ENCODE peak calls at places on chromosome X, in four cellular contexts. A is erythroblast, E is right lobe of liver, Y is GM12892. V is an unnamed sample.
A peak's percentile ranks its signal among the peaks of the same experiment; 100 is the strongest.

GRCh38 chrX:74422576-74423288 is 1.4 kb downstream of the SLC16A2 start:
- DNase-seq in A (no peak), E (peak; percentile 64), Y (no peak), V (peak; percentile 88)

GRCh38 chrX:21683910-21684309 is 25.8 kb upstream of the KLHL34 start:
- DNase-seq in A (no peak), E (no peak), Y (no peak), V (no peak)

GRCh38 chrX:36436286-36436860 is 516.8 kb downstream of the CFAP47 start:
- DNase-seq in A (no peak), E (no peak), Y (no peak), V (no peak)

GRCh38 chrX:2266445-2267349 is 234.1 kb downstream of the DHRSX start:
- DNase-seq in A (no peak), E (no peak), Y (no peak), V (peak; percentile 50)

GRCh38 chrX:35733879-35734278 is 64.3 kb upstream of the MAGEB16 start:
- DNase-seq in A (no peak), E (no peak), Y (no peak), V (no peak)

GRCh38 chrX:109843963-109844751 is 111.1 kb upstream of the ACSL4 start:
- DNase-seq in A (no peak), E (no peak), Y (no peak), V (no peak)

GRCh38 chrX:57587607-57588006 is 4.2 kb upstream of the ZXDB start:
- DNase-seq in A (no peak), E (no peak), Y (no peak), V (no peak)

GRCh38 chrX:85243155-85243554 is 424 bp downstream of the SATL1 start:
- DNase-seq in A (peak; percentile 31), E (no peak), Y (no peak), V (no peak)

GRCh38 chrX:110987292-110987691 is 108.7 kb upstream of the PAK3 start:
- DNase-seq in A (no peak), E (no peak), Y (no peak), V (no peak)

GRCh38 chrX:120120223-120120622 is 4.5 kb upstream of the RHOXF1 start:
- DNase-seq in A (no peak), E (no peak), Y (no peak), V (peak; percentile 78)

GRCh38 chrX:2264179-2265030 is 236.4 kb downstream of the DHRSX start:
- DNase-seq in A (no peak), E (no peak), Y (no peak), V (peak; percentile 47)

GRCh38 chrX:9643807-9644206 is 121.8 kb downstream of the GPR143 start:
- DNase-seq in A (no peak), E (no peak), Y (no peak), V (no peak)

GRCh38 chrX:107683124-107683895 is 55.0 kb downstream of the PRPS1 start:
- DNase-seq in A (no peak), E (peak; percentile 47), Y (no peak), V (peak; percentile 73)

GRCh38 chrX:23434356-23434884 is 99.8 kb downstream of the PTCHD1 start:
- DNase-seq in A (no peak), E (no peak), Y (no peak), V (no peak)

GRCh38 chrX:68532828-68533227 is 34.0 kb downstream of the YIPF6 start:
- DNase-seq in A (no peak), E (no peak), Y (no peak), V (no peak)

GRCh38 chrX:3651272-3651671 is 62.2 kb downstream of the PRKX start:
- DNase-seq in A (peak; percentile 18), E (no peak), Y (no peak), V (no peak)

GRCh38 chrX:80808854-80809493 is 703 bp downstream of the BRWD3 start:
- DNase-seq in A (peak; percentile 58), E (peak; percentile 45), Y (no peak), V (peak; percentile 28)

GRCh38 chrX:77162777-77163176 is 284.4 kb upstream of the FGF16 start:
- DNase-seq in A (no peak), E (no peak), Y (no peak), V (no peak)

GRCh38 chrX:64642482-64642881 is 247.2 kb upstream of the MTMR8 start:
- DNase-seq in A (no peak), E (no peak), Y (no peak), V (no peak)

GRCh38 chrX:9369802-9370291 is 95.0 kb upstream of the TBL1X start:
- DNase-seq in A (no peak), E (no peak), Y (no peak), V (no peak)

GRCh38 chrX:131262738-131263679 is 26.1 kb downstream of the IGSF1 start:
- DNase-seq in A (peak; percentile 46), E (peak; percentile 53), Y (no peak), V (no peak)

GRCh38 chrX:136176399-136176825 is 29.1 kb downstream of the FHL1 start:
- DNase-seq in A (no peak), E (no peak), Y (no peak), V (no peak)

GRCh38 chrX:25523574-25523973 is 507.8 kb upstream of the ARX start:
- DNase-seq in A (peak; percentile 12), E (no peak), Y (no peak), V (no peak)

GRCh38 chrX:17072726-17073125 is 126.3 kb downstream of the REPS2 start:
- DNase-seq in A (no peak), E (no peak), Y (no peak), V (no peak)

GRCh38 chrX:40152173-40152705 is 54.5 kb upstream of the BCOR start:
- DNase-seq in A (peak; percentile 57), E (peak; percentile 69), Y (no peak), V (peak; percentile 86)

GRCh38 chrX:27976284-27976683 is 5.0 kb downstream of the DCAF8L1 start:
- DNase-seq in A (no peak), E (no peak), Y (no peak), V (no peak)
- TF ChIP-seq POLR2A in A (no peak), E (no peak), Y (no peak), V (no peak)

DNA sequence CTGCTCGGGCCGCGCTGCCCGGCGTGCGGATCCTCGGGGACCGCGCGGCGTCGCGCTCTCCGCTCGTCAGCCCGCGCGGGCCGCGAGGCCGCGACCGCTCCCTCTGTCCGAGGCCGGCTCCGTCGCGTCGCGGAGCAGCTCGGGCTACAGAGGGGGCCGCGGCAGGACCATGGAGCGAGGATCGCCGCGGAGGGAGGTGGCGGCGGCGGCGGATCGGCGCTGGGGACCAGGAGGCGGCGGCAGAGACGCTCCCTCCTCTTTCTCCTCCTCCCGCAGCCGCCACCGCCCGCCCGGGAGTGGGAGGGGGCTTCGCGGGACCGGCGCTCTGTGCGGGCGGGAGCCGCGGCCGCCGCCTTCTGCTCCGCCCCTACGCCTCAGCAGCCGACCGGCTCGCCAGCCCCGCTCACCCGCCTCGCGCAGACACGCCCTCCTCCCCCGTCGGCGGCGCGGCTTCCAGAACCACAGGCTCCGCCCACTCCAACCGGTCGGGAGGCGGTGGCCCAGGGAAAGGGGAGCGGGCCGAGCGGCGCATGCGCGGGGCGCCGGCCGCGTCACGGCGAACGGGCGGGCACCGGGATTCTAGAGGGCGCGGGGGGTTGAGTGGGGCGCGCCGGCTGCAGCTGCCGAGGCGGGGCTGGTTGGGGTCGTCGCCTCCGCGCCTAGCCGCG is at the start of gene CASK:
- DNase-seq in A (peak; percentile 96), E (peak; percentile 94), Y (peak; percentile 55), V (peak; percentile 97)
- TF ChIP-seq POLR2A in A (peak; percentile 27), E (peak; percentile 76), Y (no peak), V (peak; percentile 62)

DNA sequence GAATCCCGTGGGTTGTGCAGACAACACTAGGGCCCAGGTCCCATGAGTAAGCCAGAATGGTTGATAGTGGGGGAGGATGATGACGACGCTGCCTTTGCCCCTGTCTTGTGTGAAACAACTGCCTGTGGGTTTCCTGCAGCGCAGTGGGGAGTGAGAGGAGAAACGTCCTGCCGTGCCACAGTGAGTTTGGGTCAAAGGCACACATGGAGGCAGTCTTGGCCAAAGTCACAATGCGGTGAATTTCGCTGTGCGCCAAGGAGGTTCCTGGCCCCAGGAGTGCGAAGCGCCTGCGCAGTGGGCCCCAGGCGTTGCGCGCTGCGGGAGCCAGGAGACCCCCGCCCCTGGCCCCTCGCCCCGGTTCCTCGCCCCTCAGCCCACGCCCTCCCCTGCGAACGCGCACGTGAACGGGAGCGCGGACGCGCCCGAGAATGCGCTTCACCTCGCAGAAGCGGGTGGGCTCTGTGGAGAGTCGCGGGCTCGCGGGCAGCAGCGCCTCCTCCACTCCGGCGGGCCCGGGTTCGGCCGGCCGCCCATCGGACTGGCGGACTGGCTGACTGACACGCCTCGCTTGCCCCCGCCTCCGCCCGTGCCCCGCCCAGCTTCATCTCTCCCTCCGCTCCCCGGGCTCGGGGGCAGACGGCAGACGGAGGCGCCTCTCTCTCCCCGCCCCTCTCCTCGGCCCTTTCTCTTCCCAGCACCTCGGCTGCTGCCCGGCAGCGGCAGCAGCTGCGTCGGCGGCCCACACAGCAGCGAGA is at the start of gene NUDT10:
- DNase-seq in A (peak; percentile 0), E (no peak), Y (peak; percentile 4), V (peak; percentile 24)
- TF ChIP-seq POLR2A in A (no peak), E (no peak), Y (no peak), V (no peak)

DNA sequence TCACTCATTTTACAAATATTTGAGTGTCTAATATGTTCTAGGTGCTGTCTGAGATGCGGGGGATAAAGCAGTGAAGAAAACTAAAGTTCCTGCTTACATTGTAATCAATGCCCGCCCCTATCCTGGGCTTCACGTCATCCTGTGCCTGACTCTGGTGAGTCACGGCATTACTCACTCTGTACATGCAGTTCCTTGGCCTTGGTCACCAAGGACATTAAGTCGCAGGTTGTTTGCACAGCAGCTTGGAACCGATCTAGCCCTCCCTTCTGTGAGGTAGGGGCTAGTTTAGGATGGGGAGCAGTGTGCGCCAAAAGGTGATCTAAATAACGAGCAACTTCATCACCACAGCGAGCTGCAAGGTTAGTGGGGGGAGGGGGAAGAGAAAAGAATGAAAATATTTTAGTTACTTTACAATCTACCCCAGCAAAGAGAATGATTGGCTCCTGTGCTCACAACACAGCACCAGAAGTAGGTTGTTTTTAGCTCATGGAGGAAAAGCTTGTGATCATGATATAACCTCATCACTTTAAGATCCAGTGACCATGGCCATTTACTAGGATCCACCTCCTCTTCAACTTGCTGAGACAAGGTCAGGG is 48.0 kb upstream of the HDAC8 start:
- DNase-seq in A (peak; percentile 41), E (no peak), Y (no peak), V (no peak)
- TF ChIP-seq POLR2A in A (no peak), E (no peak), Y (no peak), V (no peak)

DNA sequence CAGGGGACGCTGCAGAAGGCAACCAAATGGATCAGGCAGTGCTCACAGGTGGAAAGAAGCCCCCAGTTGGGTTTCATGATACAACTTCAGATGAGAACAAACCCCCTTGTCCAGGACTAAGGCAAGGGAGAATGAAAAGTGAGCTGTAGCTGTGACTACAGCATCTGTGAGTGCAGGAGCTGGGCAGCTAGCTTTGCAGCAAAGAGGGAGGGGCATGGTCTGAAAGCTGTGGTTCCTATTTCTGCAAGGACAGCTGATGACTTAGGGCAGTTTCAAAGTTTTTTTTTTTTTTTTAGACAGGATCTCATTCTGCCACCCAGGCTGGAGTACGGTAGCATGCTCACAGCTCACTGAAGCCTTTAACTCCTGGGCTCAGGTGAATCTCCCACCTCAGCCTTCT is 1317.4 kb upstream of the DIAPH2 start:
- DNase-seq in A (no peak), E (no peak), Y (no peak), V (no peak)
- TF ChIP-seq POLR2A in A (no peak), E (no peak), Y (no peak), V (no peak)

GRCh38 chrX:12971282-12972003 is 3.5 kb upstream of the TMSB4X start:
- DNase-seq in A (no peak), E (peak; percentile 66), Y (no peak), V (no peak)
- TF ChIP-seq POLR2A in A (no peak), E (no peak), Y (no peak), V (no peak)

GRCh38 chrX:129540068-129540653 is at the start of gene OCRL:
- DNase-seq in A (peak; percentile 78), E (peak; percentile 75), Y (peak; percentile 50), V (peak; percentile 65)
- TF ChIP-seq POLR2A in A (no peak), E (no peak), Y (no peak), V (peak; percentile 30)

V was measured in upper lobe of left lung.